ENCODE peak calls at places on chromosomes 13 and 19, in six cellular contexts. J is ovary, T is A549, X is adrenal gland, D is stomach, Q is K562. F is an unnamed sample. For H3K4me1, the result is how much of the 10 kb centered on the place peaks cover.

GRCh38 chr13:43908156-43909126 is 28.7 kb downstream of the LACC1 start:
- DNase-seq in J (no peak), X (no peak), Q (no peak), T (peak), D (no peak), F (no peak)

GRCh38 chr19:49861541-49862410 is 5.6 kb downstream of the PNKP start:
- DNase-seq in D (peak), J (peak), Q (no peak), T (no peak), X (peak), F (no peak)

GRCh38 chr19:4016486-4016885 is 8.9 kb downstream of the PIAS4 start:
- DNase-seq in J (no peak), Q (no peak), X (no peak), D (no peak), T (no peak), F (no peak)

GRCh38 chr13:81874253-81874652 is 1533.3 kb upstream of the SPRY2 start:
- DNase-seq in X (no peak), D (no peak), Q (no peak), T (no peak), J (no peak), F (no peak)

GRCh38 chr19:33370783-33371182 is 2.7 kb upstream of the CEBPG start:
- DNase-seq in D (no peak), T (no peak), J (no peak), Q (no peak), X (no peak), F (no peak)

GRCh38 chr19:34023381-34023780 is 148.9 kb upstream of the LSM14A start:
- DNase-seq in D (no peak), X (no peak), T (no peak), Q (no peak), J (no peak), F (no peak)

GRCh38 chr13:96492758-96493157 is 402.9 kb downstream of the HS6ST3 start:
- DNase-seq in D (no peak), T (no peak), X (no peak), J (no peak), Q (no peak), F (no peak)

GRCh38 chr13:23898101-23898500 is 799 bp upstream of the C1QTNF9B start:
- DNase-seq in J (peak), T (no peak), D (no peak), Q (no peak), X (no peak), F (no peak)

GRCh38 chr13:21987793-21988192 is 316.9 kb downstream of the FGF9 start:
- DNase-seq in T (no peak), J (no peak), D (no peak), Q (peak), X (no peak), F (no peak)

GRCh38 chr13:100674363-100674847 is at the start of gene TMTC4:
- DNase-seq in D (no peak), Q (peak), T (no peak), X (no peak), J (no peak), F (no peak)

GRCh38 chr13:75993246-75993645 is 357.1 kb downstream of the LMO7 start:
- DNase-seq in J (no peak), D (no peak), Q (no peak), T (no peak), X (no peak), F (no peak)

GRCh38 chr13:103758222-103758621 is 692.0 kb upstream of the SLC10A2 start:
- DNase-seq in D (no peak), Q (no peak), T (no peak), J (no peak), X (no peak), F (no peak)

GRCh38 chr19:18649371-18650047 is 12.7 kb downstream of the KLHL26 start:
- DNase-seq in D (no peak), X (no peak), J (peak), T (no peak), Q (no peak), F (peak)

GRCh38 chr19:2244486-2244885 is 4.6 kb upstream of the AMH start:
- DNase-seq in Q (no peak), T (no peak), J (no peak), D (no peak), X (no peak), F (no peak)

GRCh38 chr19:2242811-2243210 is 6.2 kb downstream of the SF3A2 start:
- DNase-seq in T (no peak), X (no peak), J (no peak), Q (no peak), D (no peak), F (no peak)

GRCh38 chr19:2242092-2242537 is 5.5 kb downstream of the SF3A2 start:
- DNase-seq in J (no peak), Q (no peak), X (no peak), T (no peak), D (no peak), F (no peak)

GRCh38 chr19:2244122-2244411 is 5.1 kb upstream of the AMH start:
- DNase-seq in T (no peak), Q (no peak), D (no peak), X (no peak), J (no peak), F (no peak)

GRCh38 chr19:2243274-2244121 is 5.6 kb upstream of the AMH start:
- DNase-seq in D (no peak), T (no peak), Q (no peak), J (no peak), X (no peak), F (no peak)
- H3K4me1 ChIP-seq in D (half or more), T (half or more), Q (under half), J (under half), X (under half), F (under half)

GRCh38 chr19:58392945-58393724 is 2.3 kb upstream of the RNF225 start:
- DNase-seq in Q (no peak), D (no peak), X (no peak), T (no peak), J (no peak), F (no peak)
- TF ChIP-seq POLR2A in Q (peak), D (no peak), X (no peak), T (no peak), J (no peak), F (no peak)

DNA sequence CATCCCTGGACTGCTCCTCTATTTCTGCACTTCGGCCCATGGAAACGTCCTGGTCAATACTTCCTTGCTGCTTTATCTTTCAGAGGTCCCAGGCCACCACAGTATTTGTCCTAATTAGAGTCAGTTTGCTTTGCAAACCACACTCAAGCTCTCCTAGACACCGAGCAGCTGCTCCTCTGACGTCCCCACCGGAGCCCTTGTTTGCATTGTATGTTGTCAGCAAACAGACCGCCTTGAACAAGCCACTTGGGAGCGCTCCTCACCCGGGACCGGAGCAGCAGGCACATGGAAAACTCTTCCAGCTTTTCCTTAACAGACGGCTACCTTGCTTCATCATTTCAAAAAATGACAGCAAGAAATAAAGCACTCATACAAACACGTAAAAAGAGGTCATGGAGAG is 51.5 kb upstream of the GTF3A start:
- DNase-seq in J (no peak), Q (no peak), T (no peak), X (no peak), D (peak), F (no peak)
- H3K27ac ChIP-seq in J (no peak), Q (no peak), T (no peak), X (no peak), D (peak), F (no peak)

GRCh38 chr13:98557934-98558630 is 18.8 kb downstream of the STK24 start:
- DNase-seq in Q (no peak), T (no peak), J (no peak), D (no peak), X (no peak), F (no peak)
- H3K4me1 ChIP-seq in Q (under half), T (under half), J (under half), D (half or more), X (under half), F (under half)

GRCh38 chr13:48618937-48619336 is 34.8 kb upstream of the CYSLTR2 start:
- DNase-seq in D (no peak), X (no peak), J (no peak), T (no peak), Q (no peak), F (no peak)

DNA sequence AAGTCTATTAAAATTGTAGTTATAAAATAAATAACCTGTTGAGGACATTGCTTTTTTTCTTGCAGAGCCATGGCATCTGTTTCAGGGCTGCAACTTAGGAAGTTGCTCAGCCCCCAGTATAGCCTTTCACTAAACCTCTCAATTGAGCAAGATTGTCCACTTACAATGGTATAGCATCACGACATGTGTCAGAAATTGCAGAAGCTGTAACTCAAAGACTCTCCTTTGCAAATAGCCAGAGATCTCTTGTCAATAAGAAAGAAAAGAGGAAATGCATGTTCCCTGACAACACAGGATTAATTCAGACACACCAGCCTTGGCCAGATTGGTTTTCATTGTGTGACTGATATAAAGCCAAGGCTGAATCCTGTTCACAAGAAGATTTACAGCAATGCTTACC is 38.7 kb upstream of the CYSLTR2 start:
- DNase-seq in X (no peak), D (no peak), J (no peak), T (no peak), Q (no peak), F (no peak)
- TF ChIP-seq POLR2A in X (no peak), D (no peak), J (no peak), T (no peak), Q (no peak), F (no peak)

GRCh38 chr19:1856345-1856697 is 7.1 kb downstream of the KLF16 start:
- DNase-seq in T (no peak), J (no peak), Q (no peak), X (no peak), D (no peak), F (no peak)

GRCh38 chr19:1854542-1855039 is 6.3 kb upstream of the REXO1 start:
- DNase-seq in J (no peak), Q (no peak), T (no peak), D (no peak), X (peak), F (peak)

GRCh38 chr19:1854032-1854541 is 5.8 kb upstream of the REXO1 start:
- DNase-seq in T (no peak), D (no peak), Q (no peak), X (no peak), J (no peak), F (no peak)

GRCh38 chr19:1855828-1856255 is 7.5 kb downstream of the KLF16 start:
- DNase-seq in J (no peak), X (no peak), Q (no peak), T (no peak), D (no peak), F (no peak)

GRCh38 chr19:1855040-1855827 is 7.0 kb upstream of the REXO1 start:
- DNase-seq in J (peak), T (peak), Q (peak), X (peak), D (peak), F (peak)
- H3K27ac ChIP-seq in J (peak), T (peak), Q (peak), X (peak), D (peak), F (peak)

DNA sequence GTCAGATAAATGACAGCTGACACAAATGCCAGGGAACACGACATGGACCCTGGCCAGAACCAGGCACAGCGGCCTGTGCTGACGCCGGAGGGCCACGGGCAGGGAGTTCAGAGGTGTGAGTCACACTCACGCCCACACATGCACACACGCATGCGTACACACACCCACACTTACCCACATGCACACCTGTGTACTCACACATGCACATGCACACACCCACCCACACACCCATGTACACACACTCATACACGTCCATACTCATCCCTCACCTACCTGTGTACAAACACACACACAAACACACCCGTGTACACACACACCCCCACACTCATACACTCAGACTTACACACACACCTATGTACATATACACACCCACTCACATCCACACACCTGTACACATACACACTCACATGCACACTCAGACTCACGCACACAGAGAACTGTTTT is 40.4 kb downstream of the MLLT1 start:
- DNase-seq in T (no peak), J (peak), Q (peak), X (no peak), D (peak), F (no peak)
- H3K4me1 ChIP-seq in T (under half), J (under half), Q (under half), X (under half), D (half or more), F (under half)

GRCh38 chr19:45058622-45059159 is 17.6 kb downstream of the ZNF296 start:
- DNase-seq in D (no peak), X (no peak), J (no peak), T (no peak), Q (peak), F (no peak)
- TF ChIP-seq POLR2A in D (no peak), X (no peak), J (no peak), T (no peak), Q (peak), F (no peak)

DNA sequence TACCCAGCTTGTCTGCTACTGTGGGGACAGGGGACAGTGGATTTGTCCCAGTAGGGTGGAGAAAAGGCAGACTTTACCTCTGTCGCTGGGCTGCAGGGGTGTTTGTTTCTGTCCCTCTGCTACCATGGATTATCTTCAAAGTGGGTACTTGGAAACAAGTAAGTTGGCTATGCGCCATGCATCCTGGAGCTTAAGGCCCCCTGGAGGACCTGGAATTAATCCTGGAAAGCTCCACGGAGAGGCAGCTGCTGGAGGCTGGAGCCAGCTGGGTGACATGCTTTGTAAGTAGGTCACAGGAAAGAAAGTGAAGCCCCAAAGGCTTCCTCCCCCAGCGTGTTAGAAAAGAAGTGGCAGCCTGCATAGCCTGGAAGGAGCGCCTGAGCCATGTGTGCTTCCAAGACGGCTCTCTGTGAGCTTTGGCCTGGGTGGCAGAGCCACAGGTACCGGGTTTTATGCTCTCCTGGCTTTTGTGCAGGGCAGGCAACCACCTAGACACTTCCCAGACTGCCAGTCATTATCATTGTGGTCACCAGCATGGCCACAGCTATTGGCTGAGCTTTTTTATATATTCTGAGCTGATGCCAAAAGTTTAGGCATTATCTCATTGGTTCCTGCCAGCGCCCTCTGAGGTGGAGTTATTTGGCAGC is 9.5 kb downstream of the B3GLCT start:
- DNase-seq in J (peak), X (peak), Q (no peak), T (no peak), D (peak), F (peak)
- H3K27ac ChIP-seq in J (peak), X (no peak), Q (no peak), T (no peak), D (peak), F (peak)

DNA sequence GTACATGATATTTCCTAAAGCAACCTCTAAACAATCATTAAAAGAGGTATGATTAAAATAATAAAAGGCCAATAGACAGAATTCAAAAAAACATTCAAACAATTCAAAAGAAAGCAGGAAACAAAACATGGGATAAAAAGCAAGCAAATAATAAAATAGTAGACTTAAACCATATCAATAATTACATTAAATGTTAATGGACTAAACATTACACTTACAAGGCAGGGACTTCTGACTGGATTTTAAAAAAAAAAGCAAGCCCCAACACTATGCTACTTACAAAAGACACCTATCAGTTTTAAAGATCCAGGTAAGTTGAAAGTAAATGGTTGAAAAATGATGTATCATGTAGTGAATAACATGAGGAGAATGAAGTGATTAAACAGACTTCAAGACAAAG is 65.2 kb downstream of the KLF2 start:
- DNase-seq in T (no peak), Q (no peak), J (no peak), X (no peak), D (no peak), F (no peak)
- H3K4me1 ChIP-seq in T (under half), Q (under half), J (under half), X (under half), D (under half), F (under half)